ENCODE peak calls at places on chromosomes 2 and 18, in ten cellular contexts. F is heart right ventricle, O is A549, J is SK-N-SH, N is left ventricle myocardium inferior, S is BJ, U is K562, I is coronary artery, P is upper lobe of right lung, D is astrocyte of the spinal cord. B is an unnamed sample.

GRCh38 chr2:98757904-98758421 is 27.0 kb upstream of the MGAT4A start:
- DNase-seq in F (peak; percentile 74), O (peak; percentile 70), J (no peak), N (peak; percentile 57), S (peak; percentile 72), U (no peak), I (no peak), P (peak; percentile 79), D (peak; percentile 93), B (peak; percentile 80)

GRCh38 chr2:173370198-173370597 is 15.5 kb downstream of the CDCA7 start:
- DNase-seq in F (no peak), O (no peak), J (no peak), N (no peak), S (no peak), U (no peak), I (no peak), P (no peak), D (no peak), B (no peak)

GRCh38 chr2:165440367-165440766 is 29.1 kb upstream of the CSRNP3 start:
- DNase-seq in F (no peak), O (no peak), J (peak; percentile 61), N (no peak), S (peak; percentile 73), U (no peak), I (no peak), P (no peak), D (peak; percentile 81), B (no peak)

GRCh38 chr18:13566941-13567762 is 159.2 kb downstream of the FAM210A start:
- DNase-seq in F (peak; percentile 27), O (no peak), J (no peak), N (peak; percentile 39), S (no peak), U (no peak), I (peak; percentile 72), P (peak; percentile 87), D (peak; percentile 20), B (no peak)

GRCh38 chr18:49172246-49172645 is 221.5 kb upstream of the SMAD7 start:
- DNase-seq in F (no peak), O (no peak), J (no peak), N (no peak), S (no peak), U (no peak), I (no peak), P (no peak), D (no peak), B (no peak)

GRCh38 chr2:121716126-121716525 is 20.5 kb downstream of the NIFK start:
- DNase-seq in F (no peak), O (no peak), J (no peak), N (no peak), S (no peak), U (no peak), I (no peak), P (no peak), D (no peak), B (no peak)

GRCh38 chr2:105176429-105176828 is 65.1 kb upstream of the GPR45 start:
- DNase-seq in F (no peak), O (no peak), J (no peak), N (no peak), S (no peak), U (no peak), I (no peak), P (no peak), D (no peak), B (no peak)

GRCh38 chr18:2857491-2858063 is 10.8 kb downstream of the EMILIN2 start:
- DNase-seq in F (peak; percentile 71), O (no peak), J (no peak), N (peak; percentile 85), S (peak; percentile 94), U (no peak), I (peak; percentile 94), P (peak; percentile 92), D (peak; percentile 53), B (peak; percentile 98)

GRCh38 chr2:201127570-201127969 is 11.6 kb downstream of the CFLAR start:
- DNase-seq in F (peak; percentile 38), O (peak; percentile 55), J (no peak), N (no peak), S (no peak), U (no peak), I (no peak), P (no peak), D (peak; percentile 67), B (no peak)

GRCh38 chr2:120298173-120298835 is 45.7 kb downstream of the RALB start:
- DNase-seq in F (no peak), O (no peak), J (no peak), N (no peak), S (no peak), U (peak; percentile 34), I (no peak), P (no peak), D (peak; percentile 58), B (no peak)

GRCh38 chr18:79507076-79507545 is 111.4 kb downstream of the NFATC1 start:
- DNase-seq in F (peak; percentile 83), O (no peak), J (peak; percentile 29), N (peak; percentile 86), S (no peak), U (peak; percentile 71), I (peak; percentile 88), P (peak; percentile 76), D (peak; percentile 55), B (peak; percentile 93)

GRCh38 chr2:10285578-10286198 is 17.0 kb upstream of the HPCAL1 start:
- DNase-seq in F (peak; percentile 72), O (peak; percentile 90), J (peak; percentile 95), N (peak; percentile 78), S (no peak), U (peak; percentile 46), I (peak; percentile 90), P (peak; percentile 90), D (peak; percentile 47), B (peak; percentile 66)
- TF ChIP-seq CTCF in F (no peak), O (no peak), J (peak; percentile 17), N (no peak), S (no peak), U (no peak), I (no peak), P (no peak), D (no peak), B (no peak)

GRCh38 chr2:69631402-69631801 is 12.1 kb downstream of the AAK1 start:
- DNase-seq in F (no peak), O (no peak), J (no peak), N (no peak), S (no peak), U (no peak), I (no peak), P (no peak), D (no peak), B (no peak)
- H3K4me3 ChIP-seq in F (no peak overlapping the region), O (no peak overlapping the region), J (no peak overlapping the region), N (no peak overlapping the region), S (no peak overlapping the region), U (no peak overlapping the region), I (no peak overlapping the region), P (no peak overlapping the region), D (no peak overlapping the region), B (no peak overlapping the region)

GRCh38 chr2:53785378-53785777 is 1.4 kb downstream of the ASB3 start:
- DNase-seq in F (no peak), O (no peak), J (no peak), N (no peak), S (no peak), U (no peak), I (no peak), P (no peak), D (no peak), B (no peak)

GRCh38 chr2:53784431-53784830 is 2.3 kb downstream of the ASB3 start:
- DNase-seq in F (no peak), O (no peak), J (no peak), N (no peak), S (no peak), U (no peak), I (no peak), P (no peak), D (no peak), B (no peak)

GRCh38 chr2:53787911-53788289 is 1.1 kb downstream of the ERLEC1 start:
- DNase-seq in F (no peak), O (no peak), J (no peak), N (no peak), S (no peak), U (no peak), I (no peak), P (no peak), D (no peak), B (no peak)

GRCh38 chr2:53786371-53787254 is at the start of the genes ASB3 and ERLEC1:
- DNase-seq in F (peak; percentile 91), O (peak; percentile 92), J (peak; percentile 94), N (peak; percentile 90), S (peak; percentile 31), U (peak; percentile 76), I (peak; percentile 91), P (peak; percentile 96), D (peak; percentile 92), B (peak; percentile 83)

DNA sequence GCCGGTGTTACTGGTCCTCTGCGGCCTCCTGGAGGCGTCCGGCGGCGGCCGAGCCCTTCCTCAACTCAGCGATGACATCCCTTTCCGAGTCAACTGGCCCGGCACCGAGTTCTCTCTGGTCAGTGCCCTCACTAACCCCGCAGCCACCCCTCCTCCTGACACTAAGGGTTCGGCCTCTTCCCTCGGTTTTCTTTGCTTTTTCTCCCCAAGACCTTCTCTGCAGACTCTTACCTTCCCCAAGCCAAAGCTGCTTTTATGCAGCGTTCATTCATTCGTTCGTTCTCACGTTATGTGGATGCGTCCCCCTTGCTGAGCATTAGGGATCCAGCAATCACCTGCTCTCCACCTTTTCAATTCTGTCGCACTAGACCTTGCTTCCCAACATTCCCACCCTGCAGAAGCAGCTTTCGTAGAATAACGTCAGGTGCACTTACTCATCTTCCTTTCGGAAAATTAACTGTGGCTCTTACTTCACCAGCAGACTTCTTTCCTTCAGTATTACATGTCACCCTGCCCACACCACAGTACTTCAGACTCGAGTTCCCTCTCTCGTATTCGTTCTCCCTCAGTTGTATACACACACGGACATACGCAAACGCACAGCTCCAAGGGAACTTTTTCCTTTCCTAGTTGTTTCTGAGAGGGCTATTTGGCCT is 539 bp downstream of the ERLEC1 start:
- DNase-seq in F (no peak), O (peak; percentile 9), J (peak; percentile 16), N (no peak), S (no peak), U (no peak), I (no peak), P (no peak), D (peak; percentile 25), B (no peak)
- TF ChIP-seq CTCF in F (peak; percentile 23), O (no peak), J (no peak), N (no peak), S (no peak), U (peak; percentile 5), I (no peak), P (no peak), D (no peak), B (no peak)

DNA sequence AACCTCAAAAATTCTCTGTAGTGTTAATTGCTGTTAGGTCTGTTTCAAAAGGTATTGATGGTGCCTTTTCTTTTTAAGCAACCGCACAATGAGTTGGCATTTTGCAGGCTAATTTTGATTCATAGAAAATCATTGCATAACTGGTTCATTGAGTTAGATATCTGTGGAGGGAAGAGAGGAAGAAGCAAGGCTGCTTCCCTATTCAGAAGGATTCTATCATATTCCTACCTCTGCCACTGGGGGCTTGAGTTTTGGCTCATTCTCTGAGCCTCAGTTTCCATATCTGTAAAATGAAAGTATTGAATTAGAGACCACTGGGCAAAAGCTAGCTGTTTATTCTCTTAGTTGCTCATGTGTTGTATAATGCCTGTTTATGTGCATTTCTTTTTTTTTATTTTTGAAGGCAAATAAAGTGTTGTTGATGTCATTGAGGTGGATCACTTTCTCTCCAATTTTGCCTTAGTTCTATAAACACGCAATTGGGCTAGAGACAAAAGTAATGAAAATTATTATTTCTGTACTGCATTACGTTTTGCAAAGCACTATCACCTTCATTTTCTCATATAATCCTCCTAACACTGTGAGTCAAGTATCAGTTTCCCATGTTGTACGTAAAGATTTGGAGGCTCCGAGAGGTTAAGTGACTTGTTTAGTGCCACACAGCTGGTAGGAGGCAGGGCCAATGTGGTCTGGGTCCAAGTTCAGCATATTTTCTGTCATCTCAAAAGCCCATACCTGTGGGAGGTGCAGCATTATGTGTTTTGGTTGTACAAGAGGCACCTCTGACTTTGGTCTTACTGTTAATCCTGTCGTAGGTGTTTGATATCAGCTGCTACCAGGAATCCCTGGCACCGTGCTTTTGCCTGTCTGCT is 5.9 kb downstream of the TRIB2 start:
- DNase-seq in F (no peak), O (no peak), J (no peak), N (no peak), S (no peak), U (no peak), I (no peak), P (no peak), D (no peak), B (no peak)
- H3K4me3 ChIP-seq in F (peak overlapping the region; percentile 79), O (no peak overlapping the region), J (peak overlapping the region; percentile 93), N (peak overlapping the region; percentile 96), S (no peak overlapping the region), U (no peak overlapping the region), I (peak overlapping the region; percentile 91), P (peak overlapping the region; percentile 93), D (peak overlapping the region; percentile 96), B (no peak overlapping the region)

B was measured in lower leg skin.